ENCODE peak calls at places on chromosomes 16 and 17, in ten cellular contexts. A is MM.1S, P is tibial nerve, B is psoas muscle, W is IMR-90, O is sigmoid colon, N is heart left ventricle, Q is SK-N-SH, Z is DND-41, G is dorsolateral prefrontal cortex. L is an unnamed sample.

GRCh38 chr17:68057531-68057952 is 22.0 kb downstream of the KPNA2 start:
- DNase-seq in A (peak), P (no peak), B (no peak), W (peak), O (no peak), N (no peak), Q (peak), Z (peak), G (no peak), L (no peak)

GRCh38 chr16:67022531-67023214 is 6.3 kb upstream of the CBFB start:
- DNase-seq in A (no peak), P (no peak), B (no peak), W (no peak), O (no peak), N (peak), Q (no peak), Z (no peak), G (no peak), L (no peak)

GRCh38 chr17:60315650-60316049 is 76.3 kb downstream of the USP32 start:
- DNase-seq in A (peak), P (no peak), B (no peak), W (no peak), O (no peak), N (no peak), Q (no peak), Z (no peak), G (no peak), L (no peak)

GRCh38 chr16:61596648-61597047 is 439.6 kb downstream of the CDH8 start:
- DNase-seq in A (no peak), P (no peak), B (no peak), W (no peak), O (no peak), N (no peak), Q (no peak), Z (no peak), G (no peak), L (no peak)

GRCh38 chr17:21548236-21548635 is 144.1 kb upstream of the KCNJ18 start:
- DNase-seq in A (no peak), P (no peak), B (no peak), W (no peak), O (no peak), N (no peak), Q (no peak), Z (no peak), G (no peak), L (no peak)

GRCh38 chr17:17757944-17758343 is 76.7 kb downstream of the RAI1 start:
- DNase-seq in A (no peak), P (no peak), B (no peak), W (no peak), O (no peak), N (no peak), Q (no peak), Z (no peak), G (no peak), L (no peak)

GRCh38 chr17:82105882-82106696 is 8.1 kb upstream of the FASN start:
- DNase-seq in A (peak), P (no peak), B (peak), W (peak), O (peak), N (no peak), Q (peak), Z (peak), G (no peak), L (peak)

GRCh38 chr16:4689091-4689671 is 4.2 kb upstream of the NUDT16L1 start:
- DNase-seq in A (no peak), P (no peak), B (no peak), W (no peak), O (no peak), N (no peak), Q (no peak), Z (no peak), G (no peak), L (no peak)

GRCh38 chr17:50212121-50212843 is 10.9 kb upstream of the COL1A1 start:
- DNase-seq in A (no peak), P (peak), B (no peak), W (peak), O (peak), N (no peak), Q (peak), Z (no peak), G (no peak), L (no peak)

GRCh38 chr17:58779446-58779845 is 23.8 kb downstream of the PPM1E start:
- DNase-seq in A (no peak), P (no peak), B (no peak), W (no peak), O (no peak), N (no peak), Q (peak), Z (no peak), G (no peak), L (no peak)

GRCh38 chr17:50672831-50673551 is 34.7 kb downstream of the ANKRD40 start:
- DNase-seq in A (no peak), P (no peak), B (peak), W (no peak), O (peak), N (peak), Q (no peak), Z (no peak), G (no peak), L (no peak)

GRCh38 chr17:45640141-45640850 is 143.8 kb upstream of the CRHR1 start:
- DNase-seq in A (peak), P (peak), B (peak), W (peak), O (peak), N (peak), Q (peak), Z (peak), G (peak), L (peak)

GRCh38 chr17:34961093-34961911 is at the start of the genes CCT6B and ZNF830:
- DNase-seq in A (peak), P (peak), B (peak), W (peak), O (peak), N (peak), Q (peak), Z (peak), G (peak), L (peak)

GRCh38 chr16:22347100-22347820 is 27.2 kb downstream of the CDR2 start:
- DNase-seq in A (no peak), P (no peak), B (no peak), W (no peak), O (peak), N (no peak), Q (no peak), Z (no peak), G (no peak), L (no peak)

GRCh38 chr17:27378482-27379200 is 77.6 kb upstream of the KSR1 start:
- DNase-seq in A (no peak), P (no peak), B (no peak), W (no peak), O (peak), N (no peak), Q (no peak), Z (no peak), G (no peak), L (no peak)

GRCh38 chr17:57773557-57773956 is 28.5 kb upstream of the CCDC182 start:
- DNase-seq in A (no peak), P (no peak), B (no peak), W (no peak), O (no peak), N (no peak), Q (no peak), Z (no peak), G (no peak), L (no peak)

GRCh38 chr17:80539022-80539421 is 5.6 kb upstream of the RPTOR start:
- DNase-seq in A (no peak), P (no peak), B (no peak), W (no peak), O (no peak), N (no peak), Q (no peak), Z (no peak), G (no peak), L (no peak)

GRCh38 chr16:2005646-2006045 is 4.0 kb downstream of the ZNF598 start:
- DNase-seq in A (no peak), P (no peak), B (no peak), W (no peak), O (no peak), N (no peak), Q (no peak), Z (no peak), G (peak), L (no peak)

GRCh38 chr16:86517652-86518258 is 7.4 kb downstream of the FOXF1 start:
- DNase-seq in A (peak), P (peak), B (peak), W (peak), O (peak), N (peak), Q (peak), Z (peak), G (peak), L (peak)

GRCh38 chr17:80851277-80851925 is 140.2 kb upstream of the CHMP6 start:
- DNase-seq in A (no peak), P (no peak), B (no peak), W (no peak), O (peak), N (no peak), Q (no peak), Z (no peak), G (no peak), L (no peak)

GRCh38 chr17:28405632-28406477 is at the start of gene SLC46A1:
- DNase-seq in A (peak), P (peak), B (peak), W (no peak), O (peak), N (peak), Q (peak), Z (no peak), G (peak), L (peak)

GRCh38 chr17:65683428-65683827 is 122.0 kb upstream of the AXIN2 start:
- DNase-seq in A (no peak), P (no peak), B (no peak), W (no peak), O (no peak), N (no peak), Q (no peak), Z (no peak), G (no peak), L (no peak)

GRCh38 chr17:34299017-34299416 is 13.5 kb downstream of the CCL11 start:
- DNase-seq in A (no peak), P (no peak), B (no peak), W (no peak), O (no peak), N (no peak), Q (no peak), Z (no peak), G (no peak), L (no peak)

GRCh38 chr16:76897816-76898215 is 293.2 kb upstream of the MON1B start:
- DNase-seq in A (no peak), P (no peak), B (no peak), W (no peak), O (no peak), N (no peak), Q (no peak), Z (no peak), G (no peak), L (no peak)

DNA sequence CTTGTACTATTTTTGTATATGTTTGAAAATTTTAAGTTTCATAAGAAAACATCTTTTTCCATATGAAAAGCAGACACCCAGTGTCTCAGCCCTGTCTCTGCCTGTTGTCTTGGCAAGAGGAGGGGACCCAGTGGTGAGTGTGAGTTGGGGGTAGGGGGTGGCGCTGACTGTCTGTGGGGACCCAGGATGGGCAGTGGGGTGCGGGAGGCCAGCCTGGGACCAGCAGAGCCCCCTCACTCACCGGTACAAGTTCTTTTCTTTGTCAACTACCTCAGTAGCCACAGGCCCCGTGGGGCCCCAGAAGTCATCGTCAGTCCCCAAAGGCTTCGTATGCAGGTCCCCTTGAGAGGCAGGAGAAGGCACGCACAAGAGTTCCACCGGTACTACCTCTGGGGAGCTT is 46.2 kb downstream of the MIS12 start:
- DNase-seq in A (no peak), P (no peak), B (no peak), W (no peak), O (no peak), N (no peak), Q (no peak), Z (no peak), G (no peak), L (no peak)
- TF ChIP-seq CTCF in A (no peak), P (no peak), B (no peak), W (no peak), O (no peak), N (no peak), Q (no peak), Z (no peak), G (no peak), L (no peak)

GRCh38 chr16:89344314-89344828 is 126.9 kb downstream of the ZNF778 start:
- DNase-seq in A (no peak), P (no peak), B (no peak), W (no peak), O (no peak), N (no peak), Q (no peak), Z (no peak), G (no peak), L (no peak)

GRCh38 chr16:89343501-89344291 is 126.2 kb downstream of the ZNF778 start:
- DNase-seq in A (no peak), P (no peak), B (no peak), W (peak), O (no peak), N (no peak), Q (no peak), Z (no peak), G (no peak), L (no peak)

GRCh38 chr16:89341697-89342694 is 124.5 kb downstream of the ZNF778 start:
- DNase-seq in A (no peak), P (no peak), B (no peak), W (no peak), O (no peak), N (no peak), Q (no peak), Z (peak), G (no peak), L (no peak)

GRCh38 chr16:89338863-89339262 is 121.4 kb downstream of the ZNF778 start:
- DNase-seq in A (no peak), P (no peak), B (no peak), W (no peak), O (no peak), N (no peak), Q (no peak), Z (no peak), G (no peak), L (no peak)

DNA sequence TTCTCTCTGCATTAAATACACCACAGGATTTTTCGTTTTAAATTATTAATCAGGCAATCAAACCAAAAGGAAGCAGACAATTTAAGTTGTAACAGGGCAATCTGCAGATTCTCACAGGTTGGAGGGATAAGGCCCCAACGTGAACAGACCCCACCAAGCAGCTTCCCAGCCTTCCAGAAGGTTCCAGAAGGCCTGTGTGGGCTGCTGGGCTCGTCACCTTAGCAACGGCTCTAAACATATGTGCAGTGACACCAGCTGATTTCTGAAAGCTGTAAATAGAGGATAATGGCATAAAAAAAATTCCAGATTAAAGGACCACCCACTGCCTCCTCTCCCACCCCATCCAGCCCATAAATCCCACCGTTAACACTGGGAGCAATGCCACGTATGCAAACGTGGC is 123.8 kb downstream of the ZNF778 start:
- DNase-seq in A (no peak), P (no peak), B (no peak), W (no peak), O (no peak), N (no peak), Q (peak), Z (no peak), G (no peak), L (no peak)
- H3K27ac ChIP-seq in A (no peak), P (no peak), B (no peak), W (no peak), O (no peak), N (no peak), Q (peak), Z (no peak), G (peak), L (no peak)

GRCh38 chr17:1899403-1900000 is 69.7 kb downstream of the RPA1 start:
- DNase-seq in A (no peak), P (no peak), B (no peak), W (no peak), O (no peak), N (no peak), Q (peak), Z (no peak), G (no peak), L (no peak)
- TF ChIP-seq CTCF in A (no peak), P (no peak), B (peak), W (no peak), O (no peak), N (no peak), Q (peak), Z (peak), G (no peak), L (no peak)

GRCh38 chr16:24775455-24775854 is 46.0 kb downstream of the TNRC6A start:
- DNase-seq in A (no peak), P (peak), B (no peak), W (peak), O (peak), N (no peak), Q (no peak), Z (no peak), G (no peak), L (peak)
- H3K27ac ChIP-seq in A (no peak), P (no peak), B (peak), W (no peak), O (peak), N (peak), Q (peak), Z (no peak), G (no peak), L (peak)

GRCh38 chr17:43940630-43941029 is 1.6 kb downstream of the PPY start:
- DNase-seq in A (peak), P (no peak), B (no peak), W (peak), O (no peak), N (no peak), Q (peak), Z (peak), G (no peak), L (no peak)
- TF ChIP-seq CTCF in A (peak), P (no peak), B (peak), W (peak), O (no peak), N (peak), Q (peak), Z (peak), G (no peak), L (no peak)

GRCh38 chr17:78748048-78748729 is 33.9 kb downstream of the CYTH1 start:
- DNase-seq in A (peak), P (peak), B (no peak), W (no peak), O (no peak), N (no peak), Q (no peak), Z (no peak), G (no peak), L (no peak)

GRCh38 chr17:78747479-78747878 is 34.6 kb downstream of the CYTH1 start:
- DNase-seq in A (peak), P (no peak), B (no peak), W (peak), O (no peak), N (no peak), Q (no peak), Z (no peak), G (no peak), L (no peak)

GRCh38 chr17:78746949-78747269 is 35.2 kb downstream of the CYTH1 start:
- DNase-seq in A (no peak), P (no peak), B (no peak), W (no peak), O (no peak), N (no peak), Q (no peak), Z (no peak), G (no peak), L (no peak)

GRCh38 chr17:78745407-78746088 is 36.5 kb downstream of the CYTH1 start:
- DNase-seq in A (peak), P (peak), B (no peak), W (peak), O (no peak), N (no peak), Q (no peak), Z (peak), G (no peak), L (no peak)

DNA sequence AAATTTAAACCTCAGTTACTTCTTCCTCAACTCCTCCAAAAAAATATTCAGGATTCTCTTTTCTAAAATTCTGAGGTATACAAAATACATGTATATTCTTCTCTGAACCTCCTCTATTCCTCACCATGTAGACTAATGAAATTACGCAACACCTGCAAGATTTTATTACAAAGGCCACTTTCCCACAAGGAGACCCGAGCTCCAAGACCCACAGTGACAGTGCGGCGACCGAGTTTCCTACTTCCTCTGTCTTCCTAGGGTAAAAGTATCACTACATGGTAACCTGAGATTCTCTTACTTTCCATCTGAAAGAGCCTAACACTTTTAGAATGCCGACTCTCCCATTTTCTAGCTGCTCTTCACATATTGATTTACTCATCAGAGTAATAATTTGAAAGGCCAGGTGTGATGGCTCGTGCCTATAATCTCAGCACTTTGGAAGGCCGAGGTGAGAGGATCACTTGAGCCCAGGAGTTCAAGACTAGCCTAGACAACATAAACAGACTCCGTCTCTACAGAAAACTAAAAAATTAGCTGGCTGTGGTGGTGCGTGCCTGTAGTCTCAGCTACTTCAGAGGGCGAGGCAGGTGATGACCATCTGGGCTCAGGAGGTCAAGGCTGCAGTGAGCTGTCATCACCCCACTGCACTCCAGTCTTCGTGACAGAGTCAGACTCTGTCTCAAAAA is 35.7 kb downstream of the CYTH1 start:
- DNase-seq in A (peak), P (no peak), B (no peak), W (no peak), O (no peak), N (no peak), Q (no peak), Z (no peak), G (no peak), L (no peak)
- H3K27ac ChIP-seq in A (peak), P (no peak), B (peak), W (no peak), O (peak), N (peak), Q (no peak), Z (no peak), G (no peak), L (peak)

DNA sequence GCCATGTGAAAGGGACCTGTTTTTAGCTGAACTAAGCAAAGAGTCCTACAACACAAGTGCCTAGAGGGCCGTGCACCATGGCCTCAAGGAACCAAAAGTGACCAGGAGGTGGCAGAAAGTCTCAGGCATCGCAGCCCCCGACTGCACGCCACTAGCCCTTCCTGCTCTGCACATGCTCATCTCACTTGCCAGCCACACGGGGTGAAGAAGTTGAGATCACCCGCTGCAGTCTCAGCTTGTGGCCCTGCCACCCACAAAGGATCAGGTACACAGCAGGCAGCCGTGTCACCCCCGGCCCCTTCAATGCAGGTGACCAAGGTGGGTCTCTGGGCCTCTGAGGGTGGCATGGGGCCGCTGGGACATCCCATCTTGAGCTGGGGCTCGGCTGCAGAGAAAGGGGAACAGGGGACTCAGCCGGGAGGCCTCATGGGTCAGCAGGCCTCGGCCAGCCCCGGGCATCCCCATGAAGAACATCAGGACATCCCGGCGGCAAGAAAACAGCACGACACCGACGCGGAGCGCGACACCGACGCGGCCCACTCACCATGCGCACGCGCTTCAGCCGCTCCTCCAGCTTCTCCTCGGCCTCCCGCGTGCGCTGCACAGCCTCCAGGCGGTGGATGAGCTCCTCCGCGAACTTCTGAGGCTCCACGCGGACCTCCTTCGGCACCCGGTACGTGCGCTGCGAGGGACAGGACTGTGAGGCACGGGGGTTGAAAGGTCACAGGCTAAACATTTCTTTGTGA is 21.0 kb downstream of the PDIA2 start:
- DNase-seq in A (no peak), P (no peak), B (no peak), W (no peak), O (no peak), N (no peak), Q (no peak), Z (no peak), G (no peak), L (no peak)
- TF ChIP-seq CTCF in A (no peak), P (no peak), B (peak), W (no peak), O (no peak), N (no peak), Q (no peak), Z (no peak), G (no peak), L (no peak)

GRCh38 chr17:78864117-78864516 is 23.5 kb upstream of the USP36 start:
- DNase-seq in A (no peak), P (no peak), B (no peak), W (no peak), O (no peak), N (no peak), Q (no peak), Z (no peak), G (no peak), L (no peak)
- H3K27ac ChIP-seq in A (no peak), P (peak), B (no peak), W (no peak), O (peak), N (no peak), Q (no peak), Z (no peak), G (no peak), L (no peak)